ENCODE peak calls at places on chromosomes 16 and 17, in five cellular contexts. One of them, this sample, is unnamed.

GRCh38 chr17:81379523-81379942 is 15.7 kb upstream of the BAHCC1 start:
- DNase-seq in neural crest cell: no peak
- DNase-seq in fibroblast of mammary gland: no peak
- DNase-seq in stimulated activated CD8-positive, alpha-beta memory T cell treated with anti-CD3 and anti-CD28 coated beads, Interleukin-7, amount 100 ng/mL, for 1 hour: no peak
- DNase-seq in cardiac fibroblast: no peak
- DNase-seq in this sample: no peak

GRCh38 chr17:41618341-41619161 is 5.8 kb downstream of the KRT17 start:
- DNase-seq in neural crest cell: no peak
- DNase-seq in fibroblast of mammary gland: no peak
- DNase-seq in stimulated activated CD8-positive, alpha-beta memory T cell treated with anti-CD3 and anti-CD28 coated beads, Interleukin-7, amount 100 ng/mL, for 1 hour: no peak
- DNase-seq in cardiac fibroblast: no peak
- DNase-seq in this sample: no peak

GRCh38 chr16:24010440-24011089 is 174.8 kb downstream of the PRKCB start:
- DNase-seq in neural crest cell: peak; percentile 61
- DNase-seq in fibroblast of mammary gland: peak; percentile 67
- DNase-seq in stimulated activated CD8-positive, alpha-beta memory T cell treated with anti-CD3 and anti-CD28 coated beads, Interleukin-7, amount 100 ng/mL, for 1 hour: peak; percentile 69
- DNase-seq in cardiac fibroblast: peak; percentile 76
- DNase-seq in this sample: peak; percentile 53

GRCh38 chr17:14398766-14399165 is 97.9 kb downstream of the HS3ST3B1 start:
- DNase-seq in neural crest cell: no peak
- DNase-seq in fibroblast of mammary gland: no peak
- DNase-seq in stimulated activated CD8-positive, alpha-beta memory T cell treated with anti-CD3 and anti-CD28 coated beads, Interleukin-7, amount 100 ng/mL, for 1 hour: no peak
- DNase-seq in cardiac fibroblast: no peak
- DNase-seq in this sample: no peak

GRCh38 chr16:3677994-3678393 is 23.5 kb downstream of the DNASE1 start:
- DNase-seq in neural crest cell: no peak
- DNase-seq in fibroblast of mammary gland: no peak
- DNase-seq in stimulated activated CD8-positive, alpha-beta memory T cell treated with anti-CD3 and anti-CD28 coated beads, Interleukin-7, amount 100 ng/mL, for 1 hour: no peak
- DNase-seq in cardiac fibroblast: no peak
- DNase-seq in this sample: no peak

GRCh38 chr17:11561281-11561680 is 37.0 kb upstream of the DNAH9 start:
- DNase-seq in neural crest cell: no peak
- DNase-seq in fibroblast of mammary gland: no peak
- DNase-seq in stimulated activated CD8-positive, alpha-beta memory T cell treated with anti-CD3 and anti-CD28 coated beads, Interleukin-7, amount 100 ng/mL, for 1 hour: no peak
- DNase-seq in cardiac fibroblast: no peak
- DNase-seq in this sample: no peak

GRCh38 chr17:49031965-49032928 is 35.1 kb downstream of the IGF2BP1 start:
- DNase-seq in neural crest cell: peak; percentile 48
- DNase-seq in fibroblast of mammary gland: peak; percentile 78
- DNase-seq in stimulated activated CD8-positive, alpha-beta memory T cell treated with anti-CD3 and anti-CD28 coated beads, Interleukin-7, amount 100 ng/mL, for 1 hour: no peak
- DNase-seq in cardiac fibroblast: peak; percentile 89
- DNase-seq in this sample: peak; percentile 6

GRCh38 chr17:49993423-49994037 is 1.5 kb downstream of the DLX3 start:
- DNase-seq in neural crest cell: no peak
- DNase-seq in fibroblast of mammary gland: no peak
- DNase-seq in stimulated activated CD8-positive, alpha-beta memory T cell treated with anti-CD3 and anti-CD28 coated beads, Interleukin-7, amount 100 ng/mL, for 1 hour: no peak
- DNase-seq in cardiac fibroblast: no peak
- DNase-seq in this sample: no peak

GRCh38 chr16:872436-873242 is 72.1 kb upstream of the GNG13 start:
- DNase-seq in neural crest cell: no peak
- DNase-seq in fibroblast of mammary gland: no peak
- DNase-seq in stimulated activated CD8-positive, alpha-beta memory T cell treated with anti-CD3 and anti-CD28 coated beads, Interleukin-7, amount 100 ng/mL, for 1 hour: no peak
- DNase-seq in cardiac fibroblast: no peak
- DNase-seq in this sample: no peak

GRCh38 chr17:9074106-9074505 is 52.8 kb downstream of the NTN1 start:
- DNase-seq in neural crest cell: no peak
- DNase-seq in fibroblast of mammary gland: peak; percentile 27
- DNase-seq in stimulated activated CD8-positive, alpha-beta memory T cell treated with anti-CD3 and anti-CD28 coated beads, Interleukin-7, amount 100 ng/mL, for 1 hour: no peak
- DNase-seq in cardiac fibroblast: no peak
- DNase-seq in this sample: no peak

GRCh38 chr16:1475552-1476114 is 805 bp upstream of the CLCN7 start:
- DNase-seq in neural crest cell: no peak
- DNase-seq in fibroblast of mammary gland: no peak
- DNase-seq in stimulated activated CD8-positive, alpha-beta memory T cell treated with anti-CD3 and anti-CD28 coated beads, Interleukin-7, amount 100 ng/mL, for 1 hour: no peak
- DNase-seq in cardiac fibroblast: no peak
- DNase-seq in this sample: no peak

GRCh38 chr17:79417589-79417988 is 193.3 kb downstream of the RBFOX3 start:
- DNase-seq in neural crest cell: no peak
- DNase-seq in fibroblast of mammary gland: no peak
- DNase-seq in stimulated activated CD8-positive, alpha-beta memory T cell treated with anti-CD3 and anti-CD28 coated beads, Interleukin-7, amount 100 ng/mL, for 1 hour: no peak
- DNase-seq in cardiac fibroblast: no peak
- DNase-seq in this sample: no peak

GRCh38 chr17:12041316-12041715 is 20.6 kb downstream of the MAP2K4 start:
- DNase-seq in neural crest cell: no peak
- DNase-seq in fibroblast of mammary gland: peak; percentile 85
- DNase-seq in stimulated activated CD8-positive, alpha-beta memory T cell treated with anti-CD3 and anti-CD28 coated beads, Interleukin-7, amount 100 ng/mL, for 1 hour: no peak
- DNase-seq in cardiac fibroblast: peak; percentile 62
- DNase-seq in this sample: no peak

GRCh38 chr17:76063880-76064546 is 8.3 kb downstream of the SRP68 start:
- DNase-seq in neural crest cell: no peak
- DNase-seq in fibroblast of mammary gland: no peak
- DNase-seq in stimulated activated CD8-positive, alpha-beta memory T cell treated with anti-CD3 and anti-CD28 coated beads, Interleukin-7, amount 100 ng/mL, for 1 hour: no peak
- DNase-seq in cardiac fibroblast: no peak
- DNase-seq in this sample: no peak

GRCh38 chr17:76726766-76727718 is at the start of gene METTL23:
- DNase-seq in neural crest cell: peak; percentile 61
- DNase-seq in fibroblast of mammary gland: peak; percentile 76
- DNase-seq in stimulated activated CD8-positive, alpha-beta memory T cell treated with anti-CD3 and anti-CD28 coated beads, Interleukin-7, amount 100 ng/mL, for 1 hour: peak; percentile 61
- DNase-seq in cardiac fibroblast: peak; percentile 85
- DNase-seq in this sample: peak; percentile 33

GRCh38 chr16:28585674-28586073 is 11.2 kb downstream of the SULT1A2 start:
- DNase-seq in neural crest cell: no peak
- DNase-seq in fibroblast of mammary gland: no peak
- DNase-seq in stimulated activated CD8-positive, alpha-beta memory T cell treated with anti-CD3 and anti-CD28 coated beads, Interleukin-7, amount 100 ng/mL, for 1 hour: no peak
- DNase-seq in cardiac fibroblast: no peak
- DNase-seq in this sample: no peak

GRCh38 chr16:20216818-20217217 is 110.5 kb downstream of the GP2 start:
- DNase-seq in neural crest cell: no peak
- DNase-seq in fibroblast of mammary gland: no peak
- DNase-seq in stimulated activated CD8-positive, alpha-beta memory T cell treated with anti-CD3 and anti-CD28 coated beads, Interleukin-7, amount 100 ng/mL, for 1 hour: no peak
- DNase-seq in cardiac fibroblast: no peak
- DNase-seq in this sample: no peak

GRCh38 chr16:80034948-80035700 is 434.6 kb upstream of the MAF start:
- DNase-seq in neural crest cell: no peak
- DNase-seq in fibroblast of mammary gland: no peak
- DNase-seq in stimulated activated CD8-positive, alpha-beta memory T cell treated with anti-CD3 and anti-CD28 coated beads, Interleukin-7, amount 100 ng/mL, for 1 hour: no peak
- DNase-seq in cardiac fibroblast: no peak
- DNase-seq in this sample: no peak